ENCODE peak calls at places on chromosomes 13 and 19, in five cellular contexts. One of them, this sample, is unnamed.

GRCh38 chr13:50244913-50245574 is 229.8 kb downstream of the KCNRG start:
- DNase-seq in T-helper 1 cell: no peak
- DNase-seq in stimulated activated naive B cell treated with anti-CD40 and anti-IgM and Interleukin-4, amounts not matched to agents 10 μg/mL and 1 μg/mL and 100 μg/mL, for 72 hours: peak; percentile 86
- DNase-seq in NCI-H2081: no peak
- DNase-seq in effector CD8-positive, alpha-beta T cell: no peak
- DNase-seq in this sample: no peak

GRCh38 chr19:17944301-17944700 is 11.5 kb downstream of the CCDC124 start:
- DNase-seq in T-helper 1 cell: no peak
- DNase-seq in stimulated activated naive B cell treated with anti-CD40 and anti-IgM and Interleukin-4, amounts not matched to agents 10 μg/mL and 1 μg/mL and 100 μg/mL, for 72 hours: no peak
- DNase-seq in NCI-H2081: no peak
- DNase-seq in effector CD8-positive, alpha-beta T cell: no peak
- DNase-seq in this sample: no peak

GRCh38 chr13:46951516-46951915 is 54.7 kb upstream of the HTR2A start:
- DNase-seq in T-helper 1 cell: no peak
- DNase-seq in stimulated activated naive B cell treated with anti-CD40 and anti-IgM and Interleukin-4, amounts not matched to agents 10 μg/mL and 1 μg/mL and 100 μg/mL, for 72 hours: no peak
- DNase-seq in NCI-H2081: no peak
- DNase-seq in effector CD8-positive, alpha-beta T cell: no peak
- DNase-seq in this sample: no peak

GRCh38 chr19:57171551-57172081 is 4.3 kb upstream of the DUXA start:
- DNase-seq in T-helper 1 cell: peak; percentile 46
- DNase-seq in stimulated activated naive B cell treated with anti-CD40 and anti-IgM and Interleukin-4, amounts not matched to agents 10 μg/mL and 1 μg/mL and 100 μg/mL, for 72 hours: peak; percentile 49
- DNase-seq in NCI-H2081: no peak
- DNase-seq in effector CD8-positive, alpha-beta T cell: peak; percentile 17
- DNase-seq in this sample: peak; percentile 66

GRCh38 chr19:30711296-30711695 is 339.1 kb downstream of the ZNF536 start:
- DNase-seq in T-helper 1 cell: no peak
- DNase-seq in stimulated activated naive B cell treated with anti-CD40 and anti-IgM and Interleukin-4, amounts not matched to agents 10 μg/mL and 1 μg/mL and 100 μg/mL, for 72 hours: no peak
- DNase-seq in NCI-H2081: no peak
- DNase-seq in effector CD8-positive, alpha-beta T cell: no peak
- DNase-seq in this sample: no peak

GRCh38 chr19:13031917-13032623 is 36.8 kb downstream of the NFIX start:
- DNase-seq in T-helper 1 cell: no peak
- DNase-seq in stimulated activated naive B cell treated with anti-CD40 and anti-IgM and Interleukin-4, amounts not matched to agents 10 μg/mL and 1 μg/mL and 100 μg/mL, for 72 hours: no peak
- DNase-seq in NCI-H2081: peak; percentile 5
- DNase-seq in effector CD8-positive, alpha-beta T cell: no peak
- DNase-seq in this sample: no peak

GRCh38 chr19:10612515-10613119 is 12.7 kb upstream of the SLC44A2 start:
- DNase-seq in T-helper 1 cell: no peak
- DNase-seq in stimulated activated naive B cell treated with anti-CD40 and anti-IgM and Interleukin-4, amounts not matched to agents 10 μg/mL and 1 μg/mL and 100 μg/mL, for 72 hours: no peak
- DNase-seq in NCI-H2081: no peak
- DNase-seq in effector CD8-positive, alpha-beta T cell: no peak
- DNase-seq in this sample: no peak

GRCh38 chr13:76470991-76471390 is 415.2 kb downstream of the KCTD12 start:
- DNase-seq in T-helper 1 cell: no peak
- DNase-seq in stimulated activated naive B cell treated with anti-CD40 and anti-IgM and Interleukin-4, amounts not matched to agents 10 μg/mL and 1 μg/mL and 100 μg/mL, for 72 hours: no peak
- DNase-seq in NCI-H2081: no peak
- DNase-seq in effector CD8-positive, alpha-beta T cell: no peak
- DNase-seq in this sample: no peak

GRCh38 chr13:31207630-31208549 is 8.1 kb downstream of the B3GLCT start:
- DNase-seq in T-helper 1 cell: no peak
- DNase-seq in stimulated activated naive B cell treated with anti-CD40 and anti-IgM and Interleukin-4, amounts not matched to agents 10 μg/mL and 1 μg/mL and 100 μg/mL, for 72 hours: no peak
- DNase-seq in NCI-H2081: no peak
- DNase-seq in effector CD8-positive, alpha-beta T cell: no peak
- DNase-seq in this sample: no peak

GRCh38 chr13:107203146-107203847 is 635.4 kb upstream of the ARGLU1 start:
- DNase-seq in T-helper 1 cell: no peak
- DNase-seq in stimulated activated naive B cell treated with anti-CD40 and anti-IgM and Interleukin-4, amounts not matched to agents 10 μg/mL and 1 μg/mL and 100 μg/mL, for 72 hours: no peak
- DNase-seq in NCI-H2081: no peak
- DNase-seq in effector CD8-positive, alpha-beta T cell: no peak
- DNase-seq in this sample: no peak

This sample was measured in NCI-H2227 treated with DMSO at 0.1 percent for 48 hours.